ENCODE peak calls at places on chromosome 18, in nine cellular contexts. Z is CD8-positive, alpha-beta T cell; H is hepatocyte; P is ovary; O is IMR-90; G is mammary epithelial cell; D is thoracic aorta; J is neural progenitor cell; A is left ventricle myocardium inferior. Y is an unnamed sample. For H3K4me1, the result is how much of the 10 kb centered on the place peaks cover.

GRCh38 chr18:56298935-56299334 is 339.5 kb downstream of the TXNL1 start:
- DNase-seq in Z (no peak), H (peak), P (no peak), O (peak), G (peak), D (no peak), J (no peak), A (no peak), Y (no peak)

GRCh38 chr18:10490401-10491289 is 35.2 kb upstream of the NAPG start:
- DNase-seq in Z (peak), H (peak), P (no peak), O (no peak), G (no peak), D (no peak), J (peak), A (no peak), Y (no peak)

GRCh38 chr18:71865888-71866287 is 678.3 kb downstream of the CBLN2 start:
- DNase-seq in Z (no peak), H (no peak), P (no peak), O (no peak), G (no peak), D (no peak), J (no peak), A (no peak), Y (no peak)

GRCh38 chr18:36038102-36038663 is 29.2 kb downstream of the RPRD1A start:
- DNase-seq in Z (no peak), H (no peak), P (no peak), O (no peak), G (no peak), D (no peak), J (no peak), A (no peak), Y (no peak)

GRCh38 chr18:3179430-3180089 is 40.2 kb downstream of the MYOM1 start:
- DNase-seq in Z (no peak), H (no peak), P (no peak), O (no peak), G (no peak), D (no peak), J (peak), A (no peak), Y (no peak)

GRCh38 chr18:51211552-51211951 is 14.1 kb upstream of the MEX3C start:
- DNase-seq in Z (peak), H (no peak), P (no peak), O (peak), G (peak), D (no peak), J (no peak), A (no peak), Y (no peak)

GRCh38 chr18:811192-812122 is 585 bp downstream of the YES1 start:
- DNase-seq in Z (peak), H (peak), P (peak), O (peak), G (peak), D (no peak), J (peak), A (peak), Y (peak)

GRCh38 chr18:59957957-59958356 is 58.2 kb downstream of the PMAIP1 start:
- DNase-seq in Z (no peak), H (peak), P (no peak), O (peak), G (peak), D (no peak), J (no peak), A (peak), Y (no peak)

GRCh38 chr18:26252411-26252810 is 26.2 kb downstream of the TAF4B start:
- DNase-seq in Z (no peak), H (no peak), P (no peak), O (no peak), G (no peak), D (no peak), J (no peak), A (no peak), Y (no peak)

GRCh38 chr18:42052137-42052708 is 97.2 kb downstream of the PIK3C3 start:
- DNase-seq in Z (no peak), H (peak), P (no peak), O (peak), G (no peak), D (no peak), J (peak), A (no peak), Y (no peak)
- TF ChIP-seq CTCF in Z (no peak), H (peak), P (no peak), O (peak), G (no peak), D (no peak), J (peak), A (peak), Y (peak)

DNA sequence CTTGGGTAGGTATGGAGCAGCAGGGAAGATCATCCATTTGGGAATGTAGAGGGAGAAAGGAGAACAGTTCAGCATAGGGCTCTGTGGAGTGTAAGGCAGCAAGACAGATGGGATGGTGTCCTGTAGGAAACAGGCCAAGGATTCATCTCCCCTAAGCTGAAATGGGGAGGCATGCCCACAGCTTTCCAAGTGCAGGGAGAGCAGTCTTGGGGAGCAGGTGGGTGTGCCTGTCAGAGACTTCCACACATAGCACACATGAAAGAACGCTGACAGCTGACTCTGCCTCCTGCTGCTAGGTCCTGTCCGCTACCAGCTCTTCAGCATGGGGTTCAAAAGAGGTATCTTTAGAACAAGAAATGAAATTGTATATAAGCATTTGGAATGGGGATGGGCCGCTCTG is 9.0 kb downstream of the SETBP1 start:
- DNase-seq in Z (no peak), H (no peak), P (no peak), O (no peak), G (no peak), D (no peak), J (no peak), A (no peak), Y (no peak)
- H3K4me1 ChIP-seq in Z (under half), H (under half), P (under half), O (under half), G (under half), D (under half), J (under half), A (under half), Y (under half)

GRCh38 chr18:54672109-54672508 is 81.1 kb downstream of the DYNAP start:
- DNase-seq in Z (no peak), H (no peak), P (no peak), O (no peak), G (no peak), D (no peak), J (no peak), A (no peak), Y (no peak)
- H3K27ac ChIP-seq in Z (no peak), H (peak), P (no peak), O (no peak), G (no peak), D (no peak), J (no peak), A (no peak), Y (no peak)

DNA sequence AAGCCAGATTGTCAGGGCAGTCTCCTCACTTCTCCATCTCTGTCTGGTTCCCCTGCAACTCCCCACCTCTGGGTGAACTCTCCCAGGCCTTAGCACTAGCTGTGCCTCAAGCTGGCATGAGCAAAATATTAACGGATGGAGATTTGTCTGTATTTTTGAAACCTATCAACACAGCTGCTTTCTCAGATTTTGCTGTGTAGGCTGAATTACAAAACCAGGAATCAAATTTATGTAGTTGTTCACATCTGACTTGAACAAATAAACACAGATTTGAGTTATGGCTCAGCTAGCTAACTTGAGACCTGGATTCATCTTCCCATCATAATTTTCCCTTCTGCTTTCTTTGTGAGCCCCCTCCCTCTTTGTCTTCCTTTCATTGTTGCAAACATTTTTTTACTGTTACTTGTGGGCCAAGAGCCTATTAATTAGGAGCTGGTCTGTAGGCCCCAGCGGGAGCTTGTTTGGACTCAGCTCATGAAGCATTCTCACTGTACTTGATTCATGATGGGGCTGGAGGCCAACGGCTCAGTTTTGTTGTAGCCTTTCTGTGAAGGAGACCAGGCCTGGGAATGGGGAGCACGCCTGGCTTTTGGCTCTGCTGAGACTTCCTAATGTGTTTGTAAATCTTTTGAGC is 164.1 kb upstream of the GATA6 start:
- DNase-seq in Z (no peak), H (no peak), P (peak), O (peak), G (no peak), D (no peak), J (no peak), A (no peak), Y (no peak)
- TF ChIP-seq CTCF in Z (no peak), H (no peak), P (no peak), O (no peak), G (no peak), D (no peak), J (no peak), A (no peak), Y (no peak)

DNA sequence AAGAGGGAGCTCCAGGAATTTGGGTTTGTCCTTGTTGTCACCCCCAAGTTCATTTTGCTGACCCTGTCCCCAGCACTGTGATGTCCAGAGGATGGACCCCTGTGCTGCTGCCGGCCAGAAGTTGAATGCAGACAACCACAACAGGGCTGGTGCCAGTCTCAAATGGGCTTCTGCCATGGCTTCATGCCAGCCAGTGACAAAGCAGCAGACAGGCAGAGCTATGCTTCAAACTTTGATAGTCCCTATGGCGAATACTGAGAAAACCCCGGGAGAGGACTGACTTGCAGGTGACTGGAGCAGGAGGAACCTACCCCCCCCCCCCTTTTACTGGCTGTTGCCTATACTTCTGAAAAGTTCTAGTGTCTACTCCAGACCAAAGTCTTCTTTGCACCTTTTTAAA is 3.2 kb downstream of the SMAD7 start:
- DNase-seq in Z (no peak), H (peak), P (no peak), O (no peak), G (peak), D (no peak), J (no peak), A (peak), Y (no peak)
- H3K4me1 ChIP-seq in Z (half or more), H (under half), P (under half), O (under half), G (half or more), D (under half), J (under half), A (half or more), Y (half or more)

DNA sequence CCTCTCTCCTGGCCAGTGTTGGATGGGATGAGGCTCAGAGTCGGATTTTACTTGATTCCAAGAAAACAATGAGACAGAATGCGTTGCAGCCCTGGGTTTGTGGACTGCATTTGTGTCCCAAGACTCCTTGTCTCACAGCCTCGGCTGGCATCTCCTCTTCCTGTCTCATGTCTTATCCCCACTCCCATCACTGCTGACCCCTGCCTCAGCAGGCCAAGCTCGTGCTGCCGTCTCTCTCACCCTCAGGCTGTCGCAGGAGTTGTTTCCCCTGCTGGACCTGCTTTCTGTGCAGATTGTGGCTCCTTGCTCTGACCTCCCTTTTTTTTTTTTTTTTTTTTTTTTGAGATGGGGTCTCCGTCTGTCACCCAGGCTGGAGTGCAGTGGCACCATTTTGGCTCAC is 70.2 kb upstream of the RALBP1 start:
- DNase-seq in Z (no peak), H (no peak), P (no peak), O (no peak), G (no peak), D (no peak), J (no peak), A (no peak), Y (no peak)
- H3K27ac ChIP-seq in Z (no peak), H (no peak), P (no peak), O (no peak), G (no peak), D (no peak), J (no peak), A (no peak), Y (no peak)

GRCh38 chr18:31432316-31432715 is 15.2 kb upstream of the DSG3 start:
- DNase-seq in Z (no peak), H (no peak), P (no peak), O (no peak), G (no peak), D (no peak), J (no peak), A (no peak), Y (no peak)

GRCh38 chr18:31439807-31440325 is 7.7 kb upstream of the DSG3 start:
- DNase-seq in Z (no peak), H (no peak), P (no peak), O (no peak), G (no peak), D (no peak), J (no peak), A (no peak), Y (no peak)

GRCh38 chr18:31438402-31438801 is 9.1 kb upstream of the DSG3 start:
- DNase-seq in Z (no peak), H (no peak), P (no peak), O (no peak), G (no peak), D (no peak), J (no peak), A (no peak), Y (no peak)

GRCh38 chr18:31440787-31441186 is 6.8 kb upstream of the DSG3 start:
- DNase-seq in Z (no peak), H (no peak), P (no peak), O (no peak), G (no peak), D (no peak), J (no peak), A (no peak), Y (no peak)

GRCh38 chr18:31436825-31437224 is 10.7 kb upstream of the DSG3 start:
- DNase-seq in Z (no peak), H (no peak), P (no peak), O (no peak), G (peak), D (no peak), J (no peak), A (no peak), Y (no peak)
- TF ChIP-seq CTCF in Z (no peak), H (peak), P (no peak), O (no peak), G (no peak), D (no peak), J (no peak), A (no peak), Y (no peak)

GRCh38 chr18:58290059-58290747 is 246.2 kb downstream of the NEDD4L start:
- DNase-seq in Z (no peak), H (no peak), P (no peak), O (peak), G (no peak), D (no peak), J (no peak), A (no peak), Y (no peak)
- H3K4me1 ChIP-seq in Z (under half), H (half or more), P (under half), O (under half), G (half or more), D (under half), J (under half), A (half or more), Y (under half)